ENCODE peak calls at places on chromosomes 1 and 21, in four cellular contexts. M is uterus, N is epithelial cell of esophagus, U is upper lobe of right lung. C is an unnamed sample.

GRCh38 chr1:116504308-116505156 is 66.3 kb downstream of the CD58 start:
- DNase-seq in M (no peak), N (peak; percentile 81), U (peak; percentile 83), C (peak; percentile 81)

GRCh38 chr1:67685067-67685557 is at the start of gene GADD45A:
- DNase-seq in M (peak; percentile 98), N (peak; percentile 99), U (peak; percentile 99), C (peak; percentile 99)

GRCh38 chr1:202575906-202576653 is 134.2 kb downstream of the SYT2 start:
- DNase-seq in M (no peak), N (peak; percentile 81), U (no peak), C (peak; percentile 46)

GRCh38 chr1:44696789-44697188 is 22.3 kb downstream of the ARMH1 start:
- DNase-seq in M (no peak), N (no peak), U (no peak), C (no peak)

GRCh38 chr1:50110656-50111055 is 1.9 kb downstream of the ELAVL4 start:
- DNase-seq in M (no peak), N (no peak), U (no peak), C (no peak)

GRCh38 chr1:26353976-26354820 is at the start of gene CRYBG2:
- DNase-seq in M (no peak), N (peak; percentile 93), U (peak; percentile 79), C (no peak)

GRCh38 chr1:42186172-42186571 is 21.6 kb upstream of the GUCA2A start:
- DNase-seq in M (no peak), N (peak; percentile 61), U (no peak), C (peak; percentile 83)

GRCh38 chr1:207863893-207864535 is 46.9 kb downstream of the CD34 start:
- DNase-seq in M (no peak), N (no peak), U (no peak), C (no peak)

GRCh38 chr1:200751717-200752116 is 13.0 kb downstream of the CAMSAP2 start:
- DNase-seq in M (no peak), N (no peak), U (no peak), C (peak; percentile 43)

GRCh38 chr21:34144224-34144623 is 70.8 kb downstream of the MRPS6 start:
- DNase-seq in M (no peak), N (no peak), U (no peak), C (no peak)

GRCh38 chr1:152141971-152142584 is 16.9 kb downstream of the RPTN start:
- DNase-seq in M (no peak), N (peak; percentile 85), U (no peak), C (peak; percentile 80)

GRCh38 chr21:28737671-28738279 is 254.9 kb downstream of the LTN1 start:
- DNase-seq in M (no peak), N (peak; percentile 79), U (no peak), C (no peak)

GRCh38 chr1:14806772-14807171 is 208.3 kb downstream of the KAZN start:
- DNase-seq in M (no peak), N (no peak), U (no peak), C (no peak)

GRCh38 chr1:168405931-168406330 is 125.3 kb downstream of the TBX19 start:
- DNase-seq in M (no peak), N (no peak), U (no peak), C (no peak)

GRCh38 chr1:32247983-32248889 is 1.2 kb downstream of the FAM167B start:
- DNase-seq in M (peak; percentile 73), N (peak; percentile 79), U (peak; percentile 92), C (peak; percentile 63)

GRCh38 chr1:81155131-81155530 is 645.6 kb upstream of the ADGRL2 start:
- DNase-seq in M (no peak), N (no peak), U (no peak), C (peak; percentile 22)

GRCh38 chr1:41924911-41925310 is 6.2 kb upstream of the HIVEP3 start:
- DNase-seq in M (no peak), N (no peak), U (no peak), C (no peak)

GRCh38 chr1:47931395-47931794 is 65.8 kb downstream of the TRABD2B start:
- DNase-seq in M (no peak), N (peak; percentile 51), U (no peak), C (no peak)

GRCh38 chr1:41618066-41618825 is 133.8 kb upstream of the EDN2 start:
- DNase-seq in M (peak; percentile 78), N (peak; percentile 39), U (peak; percentile 93), C (peak; percentile 65)

GRCh38 chr1:159177273-159177907 is 6.0 kb downstream of the CADM3 start:
- DNase-seq in M (peak; percentile 20), N (peak; percentile 89), U (no peak), C (peak; percentile 70)

GRCh38 chr1:178502330-178502714 is 5.6 kb upstream of the CLEC20A start:
- DNase-seq in M (no peak), N (no peak), U (no peak), C (no peak)

GRCh38 chr1:106268070-106268469 is 788.4 kb upstream of the PRMT6 start:
- DNase-seq in M (no peak), N (peak; percentile 49), U (no peak), C (no peak)

GRCh38 chr1:44029911-44030605 is 1.2 kb downstream of the SLC6A9 start:
- DNase-seq in M (peak; percentile 87), N (peak; percentile 93), U (peak; percentile 95), C (peak; percentile 84)

DNA sequence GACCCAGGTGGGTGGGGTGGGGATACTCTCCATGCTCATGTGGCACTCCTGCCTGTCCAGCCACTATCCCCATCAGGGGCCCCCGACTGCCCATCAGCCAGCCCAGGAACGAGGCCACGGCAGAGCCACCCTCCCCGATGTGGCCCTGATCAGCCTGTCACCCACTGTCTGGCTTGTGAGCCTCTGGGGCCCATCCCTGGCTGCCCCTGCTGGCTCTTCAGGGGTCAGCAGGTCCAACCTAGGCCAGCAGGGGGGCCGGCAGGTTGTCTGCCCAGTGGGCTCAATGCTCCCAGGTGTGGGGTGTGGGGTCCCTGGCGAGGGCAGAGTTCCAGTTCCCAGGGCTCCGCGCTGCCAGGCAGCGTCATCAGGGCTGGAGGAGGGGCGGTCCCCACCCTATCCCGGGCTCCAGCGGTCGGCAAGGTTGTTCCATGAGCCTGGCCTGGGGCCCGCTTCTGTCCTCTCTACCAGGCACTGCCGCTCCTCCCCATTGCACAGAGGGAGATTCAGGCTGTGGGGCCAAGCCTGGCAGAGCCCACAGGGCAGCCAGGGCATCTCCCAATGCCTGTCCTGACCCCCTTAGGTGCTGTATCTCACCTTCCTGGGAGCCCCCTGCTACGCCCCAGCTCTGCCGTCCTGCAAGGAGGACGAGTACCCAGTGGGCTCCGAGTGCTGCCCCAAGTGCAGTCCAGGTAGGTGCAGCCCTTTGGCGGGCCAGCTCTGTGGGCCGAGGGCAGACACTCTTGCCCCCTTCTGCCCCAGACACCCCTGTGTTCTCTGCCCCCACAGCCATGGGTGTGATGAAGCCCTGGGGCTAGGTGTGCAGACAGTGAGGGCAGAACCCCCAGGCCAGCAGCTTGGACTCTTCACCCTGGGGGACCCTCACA is 1.2 kb downstream of the TNFRSF14 start:
- DNase-seq in M (no peak), N (no peak), U (no peak), C (no peak)
- TF ChIP-seq CTCF in M (no peak), N (no peak), U (no peak), C (no peak)

GRCh38 chr1:166165661-166166399 is 971 bp downstream of the FAM78B start:
- DNase-seq in M (no peak), N (no peak), U (no peak), C (peak; percentile 11)

GRCh38 chr1:166166400-166166699 is 451 bp downstream of the FAM78B start:
- DNase-seq in M (peak; percentile 15), N (no peak), U (no peak), C (no peak)

GRCh38 chr1:166166701-166167394 is at the start of gene FAM78B:
- DNase-seq in M (peak; percentile 68), N (peak; percentile 54), U (peak; percentile 86), C (peak; percentile 55)

GRCh38 chr1:166164995-166165660 is 1.7 kb downstream of the FAM78B start:
- DNase-seq in M (peak; percentile 44), N (peak; percentile 54), U (peak; percentile 71), C (peak; percentile 48)

GRCh38 chr1:166164646-166164994 is 2.2 kb downstream of the FAM78B start:
- DNase-seq in M (no peak), N (no peak), U (no peak), C (no peak)
- H3K4me3 ChIP-seq in M (no peak overlapping the region), N (no peak overlapping the region), U (peak overlapping the region; percentile 61), C (no peak overlapping the region)

GRCh38 chr1:63087966-63088365 is 234.4 kb upstream of the FOXD3 start:
- DNase-seq in M (no peak), N (no peak), U (no peak), C (no peak)
- TF ChIP-seq CTCF in M (no peak), N (no peak), U (no peak), C (no peak)

DNA sequence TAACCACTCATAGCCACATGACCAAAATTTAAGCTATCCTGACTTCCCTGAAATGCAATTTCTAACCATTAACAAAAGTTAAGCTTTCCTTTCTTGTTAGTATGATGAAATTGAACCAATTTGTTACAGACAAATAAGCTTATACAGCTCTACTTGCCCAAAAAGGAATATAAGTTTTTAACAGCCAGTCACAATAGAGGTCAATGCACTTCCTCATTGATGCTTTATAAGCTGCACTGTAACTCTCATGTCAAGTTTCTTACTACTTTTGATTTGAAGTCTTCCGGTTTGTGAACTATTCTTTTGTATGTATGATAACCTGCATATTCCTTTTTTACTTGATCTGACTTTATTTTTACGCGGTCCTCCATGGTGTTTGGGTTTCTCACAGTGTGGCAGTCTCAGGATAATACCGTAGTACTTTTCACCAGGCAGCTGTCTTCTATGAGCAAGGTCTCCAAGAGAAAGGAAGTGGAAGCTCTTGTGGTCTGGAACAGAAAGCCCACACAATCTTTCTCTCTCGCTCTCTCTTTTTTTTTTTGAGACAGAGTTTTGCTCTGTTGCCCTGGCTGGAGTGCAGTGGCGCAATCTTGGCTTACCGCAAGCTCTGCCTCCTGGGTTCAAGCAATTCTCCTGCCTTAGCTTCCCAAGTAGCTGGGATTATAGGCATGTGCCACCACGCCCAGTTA is 331.6 kb downstream of the SRGAP2C start:
- DNase-seq in M (no peak), N (no peak), U (peak; percentile 65), C (no peak)
- H3K4me3 ChIP-seq in M (no peak overlapping the region), N (no peak overlapping the region), U (no peak overlapping the region), C (no peak overlapping the region)

GRCh38 chr1:219837994-219838294 is 90.4 kb downstream of the SLC30A10 start:
- DNase-seq in M (no peak), N (no peak), U (no peak), C (no peak)
- TF ChIP-seq CTCF in M (no peak), N (no peak), U (no peak), C (no peak)

GRCh38 chr1:27884182-27884954 is 12.0 kb downstream of the THEMIS2 start:
- DNase-seq in M (no peak), N (no peak), U (peak; percentile 52), C (no peak)

GRCh38 chr1:27883536-27884181 is 11.3 kb downstream of the THEMIS2 start:
- DNase-seq in M (no peak), N (no peak), U (peak; percentile 62), C (no peak)

GRCh38 chr1:27886353-27886679 is 14.0 kb downstream of the THEMIS2 start:
- DNase-seq in M (no peak), N (no peak), U (no peak), C (no peak)

GRCh38 chr1:27885620-27886352 is 13.4 kb downstream of the THEMIS2 start:
- DNase-seq in M (no peak), N (no peak), U (peak; percentile 59), C (no peak)

GRCh38 chr1:27885114-27885528 is 12.8 kb downstream of the THEMIS2 start:
- DNase-seq in M (no peak), N (no peak), U (peak; percentile 70), C (no peak)
- H3K4me3 ChIP-seq in M (no peak overlapping the region), N (no peak overlapping the region), U (no peak overlapping the region), C (no peak overlapping the region)

GRCh38 chr1:226940029-226940805 is at the start of gene COQ8A:
- DNase-seq in M (peak; percentile 99), N (peak; percentile 100), U (peak; percentile 100), C (peak; percentile 99)
- TF ChIP-seq CTCF in M (peak; percentile 30), N (no peak), U (no peak), C (no peak)

C was measured in fibroblast of mammary gland.